ENCODE peak calls at places on chromosomes 6 and 20, in six cellular contexts. S, V, C, L, F and J are unnamed samples.

GRCh38 chr6:104483225-104483834 is 376.4 kb downstream of the HACE1 start:
- DNase-seq in C (peak), S (no peak), L (no peak), V (no peak), F (peak), J (peak)

GRCh38 chr6:44223471-44224153 is at the start of gene SLC29A1:
- DNase-seq in L (peak), F (peak), V (peak), S (peak), C (no peak), J (peak)

GRCh38 chr6:14210077-14210476 is 92.5 kb downstream of the CD83 start:
- DNase-seq in F (no peak), L (no peak), C (no peak), V (no peak), S (no peak), J (no peak)

GRCh38 chr20:50256577-50256976 is 65.9 kb downstream of the CEBPB start:
- DNase-seq in C (no peak), L (no peak), V (peak), S (peak), F (peak), J (no peak)

GRCh38 chr6:32679501-32679900 is 13.0 kb upstream of the HLA-DQB1 start:
- DNase-seq in F (no peak), V (no peak), L (no peak), C (no peak), S (no peak), J (no peak)

GRCh38 chr6:133835901-133836300 is 53.0 kb upstream of the TCF21 start:
- DNase-seq in V (no peak), S (no peak), C (peak), L (no peak), F (peak), J (no peak)

GRCh38 chr6:34791164-34791841 is 580 bp upstream of the BLTP3A start:
- DNase-seq in V (no peak), F (peak), S (no peak), L (peak), C (peak), J (no peak)

GRCh38 chr6:45946352-45946751 is 69.3 kb downstream of the CLIC5 start:
- DNase-seq in L (no peak), C (peak), F (peak), V (no peak), S (no peak), J (no peak)

GRCh38 chr20:46123482-46124245 is 5.5 kb downstream of the CD40 start:
- DNase-seq in S (no peak), F (no peak), V (no peak), C (no peak), L (no peak), J (no peak)

GRCh38 chr6:46760925-46761324 is 14.2 kb downstream of the ANKRD66 start:
- DNase-seq in L (no peak), S (no peak), F (no peak), V (no peak), C (no peak), J (no peak)

GRCh38 chr6:26412225-26412624 is 10.2 kb downstream of the BTN3A1 start:
- DNase-seq in V (no peak), L (no peak), S (no peak), F (peak), C (no peak), J (no peak)

GRCh38 chr20:6515261-6515660 is 252.2 kb upstream of the BMP2 start:
- DNase-seq in S (no peak), V (no peak), L (no peak), C (no peak), F (no peak), J (no peak)

GRCh38 chr6:43702522-43703440 is 15.2 kb upstream of the MRPS18A start:
- DNase-seq in S (peak), C (peak), F (peak), V (peak), L (no peak), J (peak)

GRCh38 chr6:138523347-138524210 is 24.3 kb upstream of the NHSL1 start:
- DNase-seq in F (peak), C (peak), L (no peak), S (peak), V (peak), J (no peak)

GRCh38 chr20:1800777-1801176 is 94.4 kb upstream of the SIRPA start:
- DNase-seq in C (peak), V (no peak), S (no peak), F (peak), L (no peak), J (peak)

GRCh38 chr20:57076202-57076651 is 190.2 kb downstream of the BMP7 start:
- DNase-seq in S (peak), V (no peak), L (no peak), C (peak), F (peak), J (no peak)